ENCODE peak calls at places on chromosome 16, in six cellular contexts. V is CD4-positive, CD25-positive, alpha-beta regulatory T cell; W is prostate gland; Z is tibial artery; M is mesendoderm; P is transverse colon. S is an unnamed sample. For H3K4me1 and H3K27me3, the result is how much of the 10 kb centered on the place peaks cover.

GRCh38 chr16:19898924-19899604 is 14.4 kb upstream of the GPRC5B start:
- DNase-seq in V (no peak), P (peak), W (peak), M (peak), Z (peak), S (no peak)

GRCh38 chr16:83956336-83957289 is 3.6 kb downstream of the OSGIN1 start:
- DNase-seq in V (peak), Z (peak), M (peak), P (peak), W (peak), S (peak)

GRCh38 chr16:82136956-82137818 is 32.8 kb downstream of the MPHOSPH6 start:
- DNase-seq in Z (no peak), P (no peak), V (no peak), M (no peak), W (no peak), S (no peak)

GRCh38 chr16:27366687-27367462 is 35.1 kb upstream of the IL21R start:
- DNase-seq in P (no peak), V (no peak), M (no peak), Z (no peak), W (no peak), S (peak)

GRCh38 chr16:6977291-6977690 is 355.4 kb upstream of the RBFOX1 start:
- DNase-seq in M (peak), W (no peak), P (no peak), V (no peak), Z (no peak), S (no peak)

GRCh38 chr16:56106527-56106926 is 84.8 kb upstream of the GNAO1 start:
- DNase-seq in Z (no peak), M (no peak), V (no peak), P (no peak), W (no peak), S (no peak)

GRCh38 chr16:31201511-31202401 is 804 bp downstream of the PYCARD start:
- DNase-seq in Z (no peak), W (no peak), P (peak), M (peak), V (no peak), S (peak)

GRCh38 chr16:77143364-77143763 is 47.6 kb upstream of the MON1B start:
- DNase-seq in Z (no peak), P (no peak), M (no peak), V (no peak), W (no peak), S (no peak)

GRCh38 chr16:11101695-11102522 is 154.1 kb downstream of the SOCS1 start:
- DNase-seq in W (no peak), P (no peak), M (no peak), V (no peak), Z (no peak), S (no peak)

GRCh38 chr16:24539850-24540484 is 601 bp downstream of the RBBP6 start:
- DNase-seq in V (peak), M (no peak), W (peak), P (peak), Z (peak), S (peak)

GRCh38 chr16:85640254-85640558 is 27.1 kb downstream of the GSE1 start:
- DNase-seq in V (no peak), M (no peak), W (no peak), Z (no peak), P (no peak), S (no peak)

GRCh38 chr16:55563797-55564196 is 2.7 kb upstream of the CAPNS2 start:
- DNase-seq in Z (no peak), M (no peak), P (no peak), W (no peak), V (no peak), S (no peak)

GRCh38 chr16:73054732-73055481 is 7.0 kb upstream of the ZFHX3 start:
- DNase-seq in P (no peak), V (no peak), W (no peak), M (peak), Z (no peak), S (no peak)

GRCh38 chr16:75264531-75264998 is 13.1 kb upstream of the BCAR1 start:
- DNase-seq in V (no peak), M (no peak), P (no peak), Z (peak), W (no peak), S (peak)

GRCh38 chr16:660459-661183 is 7.3 kb upstream of the RHOT2 start:
- DNase-seq in P (peak), M (peak), Z (peak), W (peak), V (peak), S (peak)

GRCh38 chr16:75333770-75334169 is 82.3 kb upstream of the BCAR1 start:
- DNase-seq in W (no peak), V (no peak), M (no peak), P (no peak), Z (no peak), S (no peak)

GRCh38 chr16:48126801-48127644 is 28.8 kb downstream of the ABCC12 start:
- DNase-seq in V (no peak), M (peak), P (no peak), Z (no peak), W (peak), S (no peak)
- H3K4me1 ChIP-seq in V (under half), M (under half), P (under half), Z (under half), W (under half), S (under half)

GRCh38 chr16:87607871-87608270 is 5.6 kb downstream of the JPH3 start:
- DNase-seq in Z (no peak), W (no peak), P (no peak), M (no peak), V (no peak), S (no peak)
- H3K27me3 ChIP-seq in Z (half or more), W (under half), P (half or more), M (under half), V (under half), S (under half)

GRCh38 chr16:50752481-50753235 is 10.8 kb downstream of the CYLD start:
- DNase-seq in V (no peak), P (no peak), M (no peak), Z (no peak), W (no peak), S (no peak)
- H3K4me3 ChIP-seq in V (peak), P (no peak), M (no peak), Z (no peak), W (no peak), S (no peak)

DNA sequence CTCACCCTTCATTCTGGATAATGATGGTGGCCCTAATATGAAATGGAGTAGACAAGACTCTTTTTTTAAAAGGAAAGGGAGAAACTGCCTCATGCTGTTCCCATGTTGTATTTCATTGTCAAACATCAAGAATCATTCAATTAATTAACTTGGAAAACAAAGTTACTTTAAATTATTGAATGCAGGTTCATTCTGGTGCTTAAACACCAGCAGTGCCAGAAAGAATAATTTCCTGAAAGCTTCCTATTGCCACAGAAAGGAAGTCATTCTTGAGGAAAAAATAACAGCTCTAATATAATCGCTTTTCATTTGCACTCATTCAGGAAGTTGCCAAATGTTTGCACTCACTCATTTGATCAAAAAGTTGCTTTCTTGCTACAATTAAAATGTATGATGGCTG is 497.1 kb upstream of the CDH11 start:
- DNase-seq in Z (no peak), M (no peak), P (no peak), W (no peak), V (no peak), S (no peak)
- H3K4me1 ChIP-seq in Z (under half), M (under half), P (under half), W (under half), V (under half), S (under half)

GRCh38 chr16:3135120-3135715 is 389 bp downstream of the ZNF213 start:
- DNase-seq in M (no peak), Z (no peak), W (no peak), V (no peak), P (no peak), S (no peak)

GRCh38 chr16:3134338-3135119 is at the start of gene ZNF213:
- DNase-seq in M (peak), V (peak), P (peak), W (peak), Z (peak), S (peak)

GRCh38 chr16:3127745-3128144 is 7.1 kb upstream of the ZNF213 start:
- DNase-seq in Z (no peak), V (no peak), P (no peak), M (no peak), W (no peak), S (no peak)

GRCh38 chr16:3129137-3130131 is 5.4 kb upstream of the ZNF213 start:
- DNase-seq in Z (peak), M (peak), P (peak), W (peak), V (peak), S (peak)

DNA sequence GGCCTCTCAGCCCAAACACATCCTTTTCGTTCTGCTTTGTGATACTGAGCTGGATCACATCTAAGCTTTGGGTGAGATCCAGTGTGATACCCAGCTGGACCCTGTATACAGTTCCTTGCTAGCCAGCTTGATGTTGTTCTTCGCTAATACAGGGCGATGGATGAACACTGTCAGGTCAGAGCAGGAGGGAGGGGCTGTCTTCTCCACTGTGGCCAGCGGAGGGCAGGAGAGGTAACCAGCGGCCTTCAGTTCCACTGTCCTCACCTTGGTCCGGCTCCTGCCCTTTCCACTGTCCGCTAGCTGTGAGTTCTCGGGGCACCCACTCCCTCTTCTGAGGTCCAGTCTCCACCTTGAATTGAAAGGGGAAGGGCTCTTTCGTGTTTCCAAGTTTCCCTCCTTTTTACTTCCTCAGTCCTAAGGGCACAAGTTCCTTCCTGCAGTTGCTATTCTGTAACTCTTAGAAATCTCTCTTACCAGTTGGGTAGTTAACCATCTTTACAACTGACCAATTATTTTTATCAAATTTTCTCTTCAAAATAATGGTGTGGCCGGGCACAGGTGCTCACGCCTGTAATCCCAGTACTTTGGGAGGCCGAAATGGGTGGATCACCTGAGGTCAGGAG is 3.0 kb upstream of the ZNF213 start:
- DNase-seq in W (no peak), P (peak), M (peak), Z (no peak), V (no peak), S (no peak)
- H3K27me3 ChIP-seq in W (under half), P (under half), M (under half), Z (under half), V (under half), S (under half)

GRCh38 chr16:1941162-1941923 is 1.7 kb downstream of the MSRB1 start:
- DNase-seq in Z (no peak), P (no peak), W (no peak), M (peak), V (no peak), S (no peak)
- H3K4me3 ChIP-seq in Z (peak), P (no peak), W (no peak), M (no peak), V (no peak), S (no peak)

GRCh38 chr16:50822671-50823070 is 80.8 kb downstream of the CYLD start:
- DNase-seq in P (no peak), Z (no peak), W (no peak), V (no peak), M (no peak), S (no peak)
- H3K4me1 ChIP-seq in P (under half), Z (under half), W (under half), V (under half), M (under half), S (under half)

GRCh38 chr16:23027386-23027785 is 121.9 kb downstream of the USP31 start:
- DNase-seq in M (no peak), P (no peak), Z (no peak), W (no peak), V (no peak), S (no peak)

GRCh38 chr16:23025692-23026305 is 123.5 kb downstream of the USP31 start:
- DNase-seq in P (no peak), W (no peak), Z (no peak), M (no peak), V (no peak), S (no peak)

GRCh38 chr16:23030001-23030400 is 119.3 kb downstream of the USP31 start:
- DNase-seq in M (no peak), V (no peak), Z (no peak), P (no peak), W (no peak), S (no peak)

GRCh38 chr16:23024044-23024443 is 125.2 kb downstream of the USP31 start:
- DNase-seq in M (no peak), Z (no peak), W (no peak), V (no peak), P (no peak), S (no peak)

DNA sequence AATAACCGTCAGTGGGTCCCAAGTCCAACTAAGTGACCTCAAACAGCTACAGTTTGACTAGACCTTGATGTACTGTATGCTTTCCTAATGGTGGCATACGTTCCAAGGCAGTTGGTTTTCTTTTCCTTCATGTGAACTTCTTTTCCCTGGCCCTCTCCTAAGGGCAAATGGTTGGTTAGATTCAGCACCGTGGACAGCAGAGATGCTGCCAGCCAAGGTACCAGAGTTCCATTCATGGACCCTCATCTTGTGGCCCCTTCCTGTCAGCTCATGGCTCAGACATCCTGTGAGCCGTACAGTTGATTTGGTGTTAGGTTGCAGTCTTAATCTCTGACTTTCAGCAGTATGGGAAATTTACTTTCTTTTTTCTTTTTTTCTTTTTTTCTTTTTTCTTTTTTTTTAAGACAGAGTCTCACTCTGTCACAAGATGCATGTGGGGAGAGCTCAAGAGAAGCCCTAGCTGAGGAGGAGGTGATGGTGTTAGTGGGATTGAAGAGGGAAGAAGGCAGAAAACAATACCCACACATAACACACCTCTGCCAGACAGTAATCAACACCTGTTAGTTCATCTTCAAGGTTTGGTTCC is 122.4 kb downstream of the USP31 start:
- DNase-seq in P (no peak), M (peak), V (no peak), Z (no peak), W (no peak), S (no peak)
- H3K27me3 ChIP-seq in P (under half), M (under half), V (under half), Z (under half), W (under half), S (under half)

GRCh38 chr16:2855536-2855935 is 2.4 kb downstream of the PRSS22 start:
- DNase-seq in V (no peak), M (no peak), P (no peak), W (no peak), Z (no peak), S (no peak)

GRCh38 chr16:2853531-2854073 is 4.4 kb downstream of the PRSS22 start:
- DNase-seq in Z (no peak), V (no peak), W (no peak), P (no peak), M (no peak), S (no peak)

GRCh38 chr16:2852731-2853507 is 5.1 kb downstream of the PRSS22 start:
- DNase-seq in W (no peak), P (no peak), V (no peak), M (no peak), Z (no peak), S (no peak)

GRCh38 chr16:2856061-2856670 is 1.8 kb downstream of the PRSS22 start:
- DNase-seq in M (peak), P (peak), V (no peak), Z (no peak), W (no peak), S (no peak)

GRCh38 chr16:2854700-2855309 is 3.2 kb downstream of the PRSS22 start:
- DNase-seq in V (no peak), M (no peak), P (no peak), Z (no peak), W (no peak), S (no peak)
- H3K4me3 ChIP-seq in V (no peak), M (no peak), P (no peak), Z (no peak), W (no peak), S (no peak)

S was measured in heart right ventricle.